ENCODE peak calls at places on chromosomes 4 and X, in five cellular contexts. P, V, D, N and W are unnamed samples.

GRCh38 chr4:7814451-7814850 is 125.2 kb downstream of the AFAP1 start:
- DNase-seq in P (no peak), V (no peak), D (no peak), N (no peak), W (no peak)

GRCh38 chr4:26431461-26432165 is 58.7 kb downstream of the CCKAR start:
- DNase-seq in P (no peak), V (no peak), D (no peak), N (no peak), W (no peak)

GRCh38 chrX:130896026-130896425 is 7.0 kb downstream of the ENOX2 start:
- DNase-seq in P (no peak), V (no peak), D (no peak), N (no peak), W (no peak)

GRCh38 chrX:103624111-103624510 is 4.7 kb upstream of the TCEAL1 start:
- DNase-seq in P (no peak), V (no peak), D (no peak), N (no peak), W (no peak)

GRCh38 chr4:54861201-54861600 is 203.4 kb downstream of the KIT start:
- DNase-seq in P (no peak), V (no peak), D (no peak), N (no peak), W (no peak)

GRCh38 chr4:15870079-15870478 is 68.5 kb downstream of the FGFBP1 start:
- DNase-seq in P (no peak), V (no peak), D (no peak), N (no peak), W (no peak)

GRCh38 chr4:186158021-186158859 is 33.1 kb upstream of the CYP4V2 start:
- DNase-seq in P (no peak), V (peak; percentile 3), D (no peak), N (no peak), W (no peak)

GRCh38 chr4:182022899-182023298 is 220.3 kb upstream of the TENM3 start:
- DNase-seq in P (no peak), V (no peak), D (no peak), N (no peak), W (no peak)

GRCh38 chr4:127846765-127847164 is 33.9 kb upstream of the PLK4 start:
- DNase-seq in P (no peak), V (no peak), D (no peak), N (no peak), W (no peak)

GRCh38 chr4:11741190-11741652 is 312.5 kb upstream of the HS3ST1 start:
- DNase-seq in P (no peak), V (no peak), D (no peak), N (no peak), W (no peak)

GRCh38 chr4:74555231-74555630 is 110.3 kb downstream of the AREG start:
- DNase-seq in P (no peak), V (no peak), D (peak; percentile 25), N (no peak), W (no peak)

GRCh38 chr4:6188687-6189305 is 11.6 kb downstream of the JAKMIP1 start:
- DNase-seq in P (no peak), V (no peak), D (no peak), N (no peak), W (no peak)

GRCh38 chrX:12767856-12768255 is 23.4 kb upstream of the PRPS2 start:
- DNase-seq in P (no peak), V (no peak), D (no peak), N (no peak), W (no peak)

GRCh38 chr4:2857349-2857927 is 13.8 kb downstream of the ADD1 start:
- DNase-seq in P (no peak), V (no peak), D (no peak), N (no peak), W (no peak)

GRCh38 chr4:24226018-24226417 is 336.2 kb upstream of the PPARGC1A start:
- DNase-seq in P (no peak), V (no peak), D (no peak), N (no peak), W (no peak)

GRCh38 chr4:8009710-8010534 is 70.3 kb upstream of the AFAP1 start:
- DNase-seq in P (no peak), V (no peak), D (no peak), N (no peak), W (no peak)

GRCh38 chr4:30718021-30718888 is 1.9 kb upstream of the PCDH7 start:
- DNase-seq in P (no peak), V (peak; percentile 71), D (no peak), N (no peak), W (no peak)

GRCh38 chr4:152983774-152984411 is 47.8 kb downstream of the FHDC1 start:
- DNase-seq in P (no peak), V (no peak), D (no peak), N (no peak), W (no peak)

GRCh38 chrX:10387011-10387410 is 230.2 kb downstream of the CLCN4 start:
- DNase-seq in P (no peak), V (no peak), D (peak; percentile 18), N (no peak), W (no peak)

GRCh38 chr4:51870441-51871188 is 27.7 kb downstream of the DCUN1D4 start:
- DNase-seq in P (no peak), V (no peak), D (no peak), N (no peak), W (no peak)

GRCh38 chr4:51868449-51868847 is 25.5 kb downstream of the DCUN1D4 start:
- DNase-seq in P (no peak), V (no peak), D (no peak), N (no peak), W (no peak)

GRCh38 chr4:51867689-51868448 is 24.9 kb downstream of the DCUN1D4 start:
- DNase-seq in P (no peak), V (no peak), D (no peak), N (no peak), W (no peak)

GRCh38 chr4:51865717-51866116 is 22.8 kb downstream of the DCUN1D4 start:
- DNase-seq in P (no peak), V (no peak), D (no peak), N (no peak), W (no peak)

GRCh38 chr4:51866835-51867234 is 23.9 kb downstream of the DCUN1D4 start:
- DNase-seq in P (no peak), V (no peak), D (no peak), N (no peak), W (no peak)
- H3K36me3 ChIP-seq in P (no peaks in the 10 kb centered on the region), V (peaks cover 15% of the 10 kb centered on the region), D (peaks cover 26% of the 10 kb centered on the region), N (peaks cover 44% of the 10 kb centered on the region), W (peaks cover 12% of the 10 kb centered on the region)

GRCh38 chrX:40061005-40061404 is 36.8 kb downstream of the BCOR start:
- DNase-seq in P (no peak), V (no peak), D (no peak), N (no peak), W (no peak)
- H3K36me3 ChIP-seq in P (peaks cover 9% of the 10 kb centered on the region), V (peaks cover 9% of the 10 kb centered on the region), D (peaks cover 14% of the 10 kb centered on the region), N (peaks cover 30% of the 10 kb centered on the region), W (peaks cover 9% of the 10 kb centered on the region)

GRCh38 chr4:38989487-38989886 is 42.7 kb downstream of the TMEM156 start:
- DNase-seq in P (no peak), V (no peak), D (no peak), N (no peak), W (no peak)
- H3K36me3 ChIP-seq in P (no peaks in the 10 kb centered on the region), V (no peaks in the 10 kb centered on the region), D (no peaks in the 10 kb centered on the region), N (no peaks in the 10 kb centered on the region), W (no peaks in the 10 kb centered on the region)

DNA sequence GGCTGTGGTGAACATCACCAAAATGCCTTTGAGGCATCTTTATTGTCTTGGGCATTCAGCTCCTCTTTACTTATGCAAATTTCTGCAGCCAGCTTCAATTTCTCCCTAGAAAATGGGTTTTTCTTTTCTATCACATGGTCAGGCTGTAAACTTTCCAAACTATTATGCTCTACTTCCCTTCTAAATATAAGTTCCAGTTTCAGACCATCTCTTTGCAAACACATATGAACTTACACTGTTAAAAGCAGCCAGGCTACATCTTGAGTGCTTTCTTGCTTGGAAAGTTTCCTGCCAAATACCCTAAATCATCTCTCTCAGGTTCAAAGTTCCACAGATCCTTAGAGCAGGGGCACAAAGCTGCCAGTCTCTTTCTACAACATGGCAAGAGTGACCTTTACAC is 13.2 kb downstream of the SCLT1 start:
- DNase-seq in P (no peak), V (no peak), D (no peak), N (no peak), W (no peak)
- H3K36me3 ChIP-seq in P (no peaks in the 10 kb centered on the region), V (peaks cover 10% of the 10 kb centered on the region), D (peaks cover 4% of the 10 kb centered on the region), N (peaks cover 17% of the 10 kb centered on the region), W (peaks cover 14% of the 10 kb centered on the region)

DNA sequence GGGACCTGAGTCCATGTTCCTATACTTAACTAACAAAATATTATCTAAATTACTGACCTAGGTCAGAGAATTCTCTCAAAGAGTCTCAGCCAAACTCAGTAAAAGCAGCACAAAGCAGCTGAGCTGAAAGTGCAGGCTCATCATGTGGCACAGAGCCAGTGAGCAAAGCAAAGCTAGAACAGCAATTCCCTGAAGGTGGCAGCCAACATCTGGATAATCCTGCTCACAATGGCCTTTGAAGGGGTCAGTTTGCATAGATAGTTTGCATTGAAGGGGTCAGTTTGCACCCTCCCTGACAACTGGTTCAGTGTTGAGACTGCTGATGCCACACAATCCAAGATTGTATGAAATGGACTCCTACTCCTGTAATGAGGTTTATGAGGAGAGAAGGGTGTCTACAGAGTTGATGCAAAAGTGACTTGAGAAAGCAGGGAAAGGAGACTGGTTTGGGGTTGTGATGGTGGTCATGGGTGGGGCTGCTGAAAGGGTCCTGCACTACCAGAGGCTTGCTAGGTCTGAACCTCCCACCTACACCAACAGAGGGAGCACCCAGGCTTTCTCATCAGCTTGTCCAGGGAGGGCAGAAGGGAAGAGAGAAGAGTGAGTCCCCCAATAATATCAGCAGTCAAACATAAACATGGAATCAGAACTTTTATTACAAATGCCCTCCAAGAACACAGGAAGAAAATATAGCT is 39.7 kb downstream of the TRIM61 start:
- DNase-seq in P (no peak), V (peak; percentile 60), D (no peak), N (no peak), W (no peak)
- H3K36me3 ChIP-seq in P (no peaks in the 10 kb centered on the region), V (no peaks in the 10 kb centered on the region), D (no peaks in the 10 kb centered on the region), N (no peaks in the 10 kb centered on the region), W (no peaks in the 10 kb centered on the region)

DNA sequence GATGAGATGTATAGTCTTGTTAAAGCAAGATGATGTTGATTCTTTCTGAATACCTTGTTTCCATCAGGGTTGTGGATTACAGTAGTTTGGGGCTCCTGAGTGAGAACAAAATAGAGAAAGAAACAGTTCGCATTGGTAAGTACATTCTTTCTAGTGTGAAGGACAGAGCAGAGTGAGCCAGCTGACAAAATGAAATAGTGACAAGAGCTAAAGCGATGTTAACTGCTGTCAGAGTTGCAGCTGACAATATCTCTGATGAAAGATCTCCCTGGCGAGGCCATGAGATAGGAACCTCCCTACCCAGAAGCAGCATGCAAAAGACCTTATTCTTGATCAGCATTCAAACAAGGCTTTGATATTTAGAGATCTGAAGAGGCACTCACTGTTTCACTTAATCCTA is 258.7 kb downstream of the CAMK2D start:
- DNase-seq in P (no peak), V (no peak), D (no peak), N (no peak), W (no peak)
- H3K36me3 ChIP-seq in P (no peaks in the 10 kb centered on the region), V (no peaks in the 10 kb centered on the region), D (peaks cover 1% of the 10 kb centered on the region), N (peaks cover 9% of the 10 kb centered on the region), W (no peaks in the 10 kb centered on the region)